ENCODE peak calls at places on chromosomes 12 and 14, in six cellular contexts. K, L, B, S, W and O are unnamed samples.

GRCh38 chr12:47746523-47746922 is 12.2 kb downstream of the RAPGEF3 start:
- DNase-seq in L (no peak), W (no peak), S (no peak), K (no peak), B (no peak), O (no peak)

GRCh38 chr14:59069455-59069854 is 119.0 kb upstream of the DAAM1 start:
- DNase-seq in L (no peak), B (no peak), W (no peak), S (no peak), K (no peak), O (no peak)

GRCh38 chr12:93128332-93128707 is 199.2 kb upstream of the EEA1 start:
- DNase-seq in L (no peak), K (no peak), B (no peak), S (no peak), W (no peak), O (peak; percentile 20)

GRCh38 chr12:84497819-84498218 is 414.8 kb downstream of the SLC6A15 start:
- DNase-seq in S (no peak), B (no peak), L (peak; percentile 16), W (no peak), K (peak; percentile 35), O (peak; percentile 56)

GRCh38 chr14:99937475-99938244 is 127.6 kb upstream of the EVL start:
- DNase-seq in K (no peak), B (no peak), W (no peak), L (no peak), S (no peak), O (no peak)

GRCh38 chr12:53053223-53054111 is 3.6 kb downstream of the TNS2 start:
- DNase-seq in S (no peak), K (peak; percentile 70), L (peak; percentile 73), W (no peak), B (peak; percentile 74), O (peak; percentile 89)

GRCh38 chr14:22898302-22898894 is 15.4 kb downstream of the REM2 start:
- DNase-seq in L (no peak), W (peak; percentile 88), K (peak; percentile 24), B (no peak), S (no peak), O (no peak)

GRCh38 chr14:105450864-105451720 is 23.5 kb upstream of the CRIP2 start:
- DNase-seq in L (no peak), S (no peak), B (no peak), K (peak; percentile 35), W (no peak), O (no peak)

GRCh38 chr14:64296561-64296960 is 2.4 kb upstream of the ESR2 start:
- DNase-seq in S (no peak), B (no peak), L (no peak), K (no peak), W (peak; percentile 15), O (no peak)

GRCh38 chr12:116087962-116088361 is 189.5 kb downstream of the MED13L start:
- DNase-seq in L (no peak), S (no peak), B (no peak), W (no peak), K (no peak), O (no peak)

GRCh38 chr12:39365364-39366001 is 77.4 kb downstream of the KIF21A start:
- DNase-seq in B (no peak), W (no peak), K (no peak), L (no peak), S (no peak), O (no peak)

GRCh38 chr14:31449971-31450610 is 7.2 kb downstream of the DTD2 start:
- DNase-seq in S (no peak), B (no peak), L (peak; percentile 7), K (peak; percentile 56), W (peak; percentile 41), O (no peak)

GRCh38 chr12:54933381-54933780 is 51.2 kb downstream of the TESPA1 start:
- DNase-seq in W (peak; percentile 20), L (no peak), B (no peak), S (no peak), K (peak; percentile 12), O (no peak)

GRCh38 chr14:93033983-93034670 is 81.6 kb downstream of the ITPK1 start:
- DNase-seq in L (no peak), K (no peak), B (peak; percentile 81), S (no peak), W (no peak), O (no peak)

GRCh38 chr14:104882325-104882973 is 17.4 kb downstream of the CEP170B start:
- DNase-seq in B (no peak), K (peak; percentile 62), S (no peak), L (peak; percentile 36), W (no peak), O (peak; percentile 59)

GRCh38 chr12:92718483-92718985 is 15.7 kb downstream of the PLEKHG7 start:
- DNase-seq in L (no peak), B (no peak), K (no peak), S (no peak), W (no peak), O (no peak)

GRCh38 chr12:5280091-5280490 is 151.8 kb upstream of the NTF3 start:
- DNase-seq in S (peak; percentile 42), L (no peak), W (no peak), B (no peak), K (no peak), O (no peak)

GRCh38 chr12:118034429-118035193 is 18.1 kb downstream of the RFC5 start:
- DNase-seq in W (peak; percentile 60), K (peak; percentile 73), S (no peak), B (no peak), L (no peak), O (peak; percentile 24)

GRCh38 chr12:16607895-16608294 is 1.9 kb upstream of the LMO3 start:
- DNase-seq in L (no peak), W (no peak), B (no peak), S (no peak), K (no peak), O (peak; percentile 44)

GRCh38 chr12:119645535-119646059 is 22.3 kb upstream of the PRKAB1 start:
- DNase-seq in K (no peak), B (no peak), S (peak; percentile 74), W (no peak), L (no peak), O (no peak)

GRCh38 chr12:14768823-14769405 is 34.4 kb downstream of the WBP11 start:
- DNase-seq in S (no peak), W (peak; percentile 44), K (peak; percentile 33), B (no peak), L (no peak), O (peak; percentile 25)

GRCh38 chr12:107079172-107080011 is 14.0 kb downstream of the CRY1 start:
- DNase-seq in S (no peak), W (peak; percentile 61), B (no peak), L (no peak), K (peak; percentile 58), O (no peak)

GRCh38 chr14:104091927-104092771 is 6.6 kb downstream of the ASPG start:
- DNase-seq in W (no peak), L (no peak), S (no peak), K (no peak), B (no peak), O (no peak)

GRCh38 chr14:79483472-79483871 is 727.8 kb downstream of the DIO2 start:
- DNase-seq in B (no peak), L (no peak), W (peak; percentile 93), K (peak; percentile 11), S (no peak), O (no peak)

GRCh38 chr14:102893452-102893851 is 29.0 kb upstream of the AMN start:
- DNase-seq in K (no peak), L (no peak), W (peak; percentile 99), S (no peak), B (no peak), O (no peak)

GRCh38 chr14:74571901-74572828 is 39.9 kb downstream of the LTBP2 start:
- DNase-seq in K (peak; percentile 91), S (no peak), W (peak; percentile 100), L (peak; percentile 78), B (no peak), O (peak; percentile 78)

GRCh38 chr12:95763809-95764253 is 26.7 kb downstream of the NTN4 start:
- DNase-seq in S (no peak), L (peak; percentile 52), W (peak; percentile 88), K (peak; percentile 80), B (no peak), O (no peak)

GRCh38 chr14:42192659-42193425 is 586.2 kb downstream of the LRFN5 start:
- DNase-seq in B (no peak), S (no peak), W (peak; percentile 98), L (peak; percentile 65), K (peak; percentile 93), O (no peak)

GRCh38 chr12:53495903-53496751 is 3.1 kb downstream of the MAP3K12 start:
- DNase-seq in K (peak; percentile 88), L (no peak), S (no peak), B (no peak), W (peak; percentile 85), O (peak; percentile 73)

GRCh38 chr14:91255026-91255695 is 10.7 kb upstream of the GPR68 start:
- DNase-seq in B (no peak), S (no peak), L (no peak), W (no peak), K (peak; percentile 14), O (no peak)

GRCh38 chr14:53999061-53999488 is 42.5 kb upstream of the BMP4 start:
- DNase-seq in W (peak; percentile 76), L (no peak), K (peak; percentile 43), B (no peak), S (no peak), O (peak; percentile 3)

GRCh38 chr14:85415015-85415712 is 114.8 kb upstream of the FLRT2 start:
- DNase-seq in W (peak; percentile 93), L (no peak), K (peak; percentile 97), S (no peak), B (no peak), O (peak; percentile 11)
- TF ChIP-seq CTCF in W (peak; percentile 34), L (no peak), K (peak; percentile 66), S (peak; percentile 9), B (no peak), O (no peak)

DNA sequence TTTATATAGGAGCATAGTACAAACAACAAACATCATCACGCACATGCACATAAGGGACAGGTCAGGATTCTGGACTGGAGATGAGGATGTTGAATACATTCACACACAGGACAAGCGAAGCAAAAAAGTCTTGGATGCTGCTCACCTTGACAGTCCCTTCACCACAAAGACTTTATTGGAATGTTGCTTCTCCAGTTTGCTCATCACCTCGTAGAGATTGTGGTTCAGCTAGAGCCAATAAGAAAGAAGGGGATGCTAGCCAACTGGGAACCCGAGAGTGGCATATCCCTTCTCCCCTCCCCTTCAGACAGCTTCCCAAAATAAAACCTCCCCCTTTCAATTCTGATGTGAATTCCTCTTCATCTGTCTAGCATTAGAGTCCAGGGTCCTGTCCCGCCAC is 25.4 kb upstream of the SMAGP start:
- DNase-seq in S (no peak), K (no peak), W (no peak), B (no peak), L (no peak), O (no peak)
- H3K27ac ChIP-seq in S (no peak overlapping the region), K (no peak overlapping the region), W (no peak overlapping the region), B (no peak overlapping the region), L (no peak overlapping the region), O (no peak overlapping the region)

DNA sequence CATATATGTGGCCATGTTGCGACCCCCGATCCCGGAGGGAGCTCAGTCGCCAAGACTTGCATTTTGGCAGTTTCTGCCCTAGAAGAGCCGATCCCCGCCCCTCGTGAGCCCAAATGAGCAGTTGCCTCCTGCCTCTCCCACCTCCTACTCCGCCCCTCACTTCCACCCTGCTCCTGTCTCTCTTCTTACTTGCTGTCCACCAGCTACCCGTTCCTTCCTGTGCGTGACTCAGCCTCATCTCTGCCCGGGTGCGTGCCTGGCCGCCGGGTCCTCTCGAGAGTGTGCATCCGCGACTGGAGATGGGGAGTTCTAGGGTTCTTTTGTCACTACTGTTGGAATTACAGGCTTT is 585 bp downstream of the GPATCH2L start:
- DNase-seq in B (peak; percentile 56), S (no peak), W (peak; percentile 91), L (peak; percentile 37), K (peak; percentile 70), O (peak; percentile 44)
- TF ChIP-seq POLR2A in B (no peak), S (no peak), W (peak; percentile 97), L (no peak), K (no peak), O (no peak)

GRCh38 chr12:123540899-123541662 is 7.6 kb upstream of the RILPL1 start:
- DNase-seq in L (no peak), B (no peak), K (no peak), S (no peak), W (no peak), O (no peak)
- TF ChIP-seq CTCF in L (no peak), B (no peak), K (no peak), S (no peak), W (no peak), O (no peak)